ENCODE peak calls at places on chromosomes 7 and 10, in six cellular contexts. L, M, H, U, R and K are unnamed samples.

GRCh38 chr7:149494738-149495368 is 2.8 kb downstream of the ZNF746 start:
- DNase-seq in L (no peak), M (no peak), H (no peak), U (no peak), R (peak; percentile 74), K (peak; percentile 66)

GRCh38 chr7:131859162-131859821 is 302.9 kb upstream of the PODXL start:
- DNase-seq in L (peak; percentile 87), M (peak; percentile 79), H (peak; percentile 70), U (peak; percentile 74), R (peak; percentile 80), K (peak; percentile 84)

GRCh38 chr10:25398680-25399079 is 223.9 kb downstream of the GPR158 start:
- DNase-seq in L (no peak), M (no peak), H (no peak), U (no peak), R (no peak), K (no peak)

GRCh38 chr7:141071855-141072547 is 1.9 kb upstream of the TMEM178B start:
- DNase-seq in L (peak; percentile 13), M (no peak), H (no peak), U (no peak), R (no peak), K (no peak)

GRCh38 chr10:89793649-89794254 is 92.4 kb downstream of the KIF20B start:
- DNase-seq in L (peak; percentile 73), M (no peak), H (peak; percentile 34), U (no peak), R (peak; percentile 85), K (peak; percentile 88)

GRCh38 chr10:69425513-69426298 is 9.0 kb upstream of the TACR2 start:
- DNase-seq in L (no peak), M (peak; percentile 35), H (peak; percentile 50), U (no peak), R (no peak), K (no peak)

GRCh38 chr7:43135129-43135528 is 22.7 kb downstream of the HECW1 start:
- DNase-seq in L (no peak), M (no peak), H (no peak), U (no peak), R (no peak), K (no peak)

GRCh38 chr7:23098460-23098859 is 7.1 kb upstream of the KLHL7 start:
- DNase-seq in L (no peak), M (no peak), H (no peak), U (no peak), R (no peak), K (no peak)

GRCh38 chr7:130529417-130529816 is 37.5 kb downstream of the MEST start:
- DNase-seq in L (no peak), M (no peak), H (no peak), U (no peak), R (no peak), K (peak; percentile 43)

GRCh38 chr10:89644967-89645741 is at the start of gene PANK1:
- DNase-seq in L (peak; percentile 88), M (peak; percentile 90), H (peak; percentile 76), U (peak; percentile 91), R (peak; percentile 82), K (peak; percentile 85)

GRCh38 chr10:97713828-97714400 is 384 bp downstream of the MARVELD1 start:
- DNase-seq in L (peak; percentile 82), M (peak; percentile 89), H (peak; percentile 82), U (no peak), R (peak; percentile 69), K (peak; percentile 76)

GRCh38 chr10:63633677-63634487 is 112.7 kb downstream of the REEP3 start:
- DNase-seq in L (peak; percentile 42), M (no peak), H (peak; percentile 26), U (no peak), R (peak; percentile 66), K (peak; percentile 67)

GRCh38 chr10:63634488-63635090 is 113.4 kb downstream of the REEP3 start:
- DNase-seq in L (no peak), M (no peak), H (no peak), U (no peak), R (no peak), K (no peak)

GRCh38 chr10:63636812-63637211 is 115.6 kb downstream of the REEP3 start:
- DNase-seq in L (no peak), M (no peak), H (no peak), U (no peak), R (no peak), K (no peak)

GRCh38 chr10:63641799-63642198 is 120.6 kb downstream of the REEP3 start:
- DNase-seq in L (no peak), M (no peak), H (no peak), U (no peak), R (no peak), K (no peak)

GRCh38 chr10:63637833-63638443 is 116.7 kb downstream of the REEP3 start:
- DNase-seq in L (no peak), M (no peak), H (peak; percentile 45), U (no peak), R (no peak), K (no peak)
- H3K4me3 ChIP-seq in L (no peak overlapping the region), M (no peak overlapping the region), H (no peak overlapping the region), U (no peak overlapping the region), R (no peak overlapping the region), K (no peak overlapping the region)

GRCh38 chr10:107913317-107914294 is 749.1 kb upstream of the SORCS1 start:
- DNase-seq in L (no peak), M (no peak), H (no peak), U (no peak), R (no peak), K (no peak)
- TF ChIP-seq CTCF in L (no peak), M (no peak), H (no peak), U (no peak), R (no peak), K (no peak)

GRCh38 chr10:75497997-75498797 is 66.8 kb downstream of the LRMDA start:
- DNase-seq in L (no peak), M (no peak), H (peak; percentile 18), U (no peak), R (peak; percentile 62), K (no peak)

GRCh38 chr10:75498866-75499265 is 67.4 kb downstream of the LRMDA start:
- DNase-seq in L (no peak), M (no peak), H (no peak), U (no peak), R (no peak), K (no peak)

GRCh38 chr10:75502389-75502788 is 71.0 kb downstream of the LRMDA start:
- DNase-seq in L (no peak), M (no peak), H (no peak), U (no peak), R (no peak), K (no peak)

GRCh38 chr10:75502838-75503237 is 71.4 kb downstream of the LRMDA start:
- DNase-seq in L (no peak), M (no peak), H (no peak), U (no peak), R (no peak), K (no peak)

DNA sequence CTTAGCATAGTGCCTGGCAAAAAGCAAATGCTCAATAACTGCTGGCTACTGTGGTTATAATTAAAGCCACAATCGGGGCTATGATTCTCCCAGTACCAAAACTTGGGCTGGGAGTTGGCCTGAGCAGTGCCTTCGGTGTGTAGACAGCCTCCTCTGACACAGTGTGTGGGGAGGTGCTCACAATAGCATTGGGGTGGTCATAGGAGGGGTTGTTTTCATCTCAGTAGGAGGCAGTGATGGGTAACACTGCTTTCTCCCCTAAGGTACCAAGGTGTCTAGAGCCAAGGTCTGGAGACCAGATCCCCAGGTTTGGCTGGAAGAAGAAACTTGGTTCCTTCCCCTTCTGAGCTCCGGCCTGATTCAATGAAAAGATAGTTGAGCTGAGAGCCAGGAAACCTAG is 68.1 kb downstream of the LRMDA start:
- DNase-seq in L (no peak), M (no peak), H (no peak), U (no peak), R (no peak), K (no peak)
- H3K4me3 ChIP-seq in L (no peak overlapping the region), M (no peak overlapping the region), H (no peak overlapping the region), U (no peak overlapping the region), R (no peak overlapping the region), K (no peak overlapping the region)

DNA sequence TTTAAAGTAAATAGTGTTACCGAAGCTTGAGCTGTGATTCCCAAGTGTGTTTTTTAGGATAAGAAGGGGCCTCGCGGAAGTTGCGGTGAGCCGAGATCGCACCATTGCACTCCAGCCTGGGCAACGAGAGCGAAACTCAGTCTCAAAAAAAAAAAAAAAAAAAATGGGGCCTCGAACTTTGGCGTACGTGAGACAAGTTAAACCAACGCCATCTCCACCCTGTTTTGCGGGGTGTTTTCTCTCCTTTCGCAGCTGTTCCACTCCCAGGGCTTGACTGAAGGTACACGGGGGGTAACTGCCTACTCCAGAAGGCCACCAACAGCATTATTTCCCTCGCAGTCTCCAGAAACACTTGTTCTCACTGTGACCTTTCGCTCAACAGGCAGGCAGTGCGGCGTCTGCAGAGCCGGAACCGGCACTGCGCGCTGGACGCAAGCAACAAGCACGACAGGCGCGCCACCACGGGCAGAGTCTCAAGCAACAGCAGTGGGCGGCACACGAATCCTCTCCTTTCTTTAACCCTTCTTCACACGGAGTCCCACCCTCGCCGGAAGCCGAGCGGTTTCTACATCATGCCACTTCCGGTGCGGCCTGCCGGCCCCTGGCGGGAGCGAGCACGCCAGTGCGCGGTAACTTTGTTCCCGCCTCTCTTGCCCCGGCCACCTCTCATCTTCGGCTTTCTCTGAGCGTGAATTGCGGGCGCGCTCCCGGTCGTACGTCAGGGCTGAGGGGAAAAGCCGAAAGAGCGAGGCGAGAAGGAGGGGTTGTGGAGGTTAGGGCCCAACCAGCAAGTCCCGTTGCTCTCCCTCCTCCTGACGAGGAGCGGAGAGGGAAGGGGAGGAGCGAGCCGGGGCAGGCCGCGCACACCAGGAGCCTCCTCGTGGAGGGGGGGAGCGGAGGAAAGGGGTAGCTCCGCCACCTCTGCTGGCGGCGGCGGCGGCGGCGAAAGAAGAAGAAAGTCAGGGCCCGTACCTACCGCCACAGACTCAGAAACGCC is 826 bp upstream of the CDK13 start:
- DNase-seq in L (peak; percentile 96), M (peak; percentile 100), H (peak; percentile 97), U (peak; percentile 100), R (peak; percentile 100), K (peak; percentile 100)
- TF ChIP-seq CTCF in L (no peak), M (no peak), H (no peak), U (no peak), R (no peak), K (peak; percentile 1)

DNA sequence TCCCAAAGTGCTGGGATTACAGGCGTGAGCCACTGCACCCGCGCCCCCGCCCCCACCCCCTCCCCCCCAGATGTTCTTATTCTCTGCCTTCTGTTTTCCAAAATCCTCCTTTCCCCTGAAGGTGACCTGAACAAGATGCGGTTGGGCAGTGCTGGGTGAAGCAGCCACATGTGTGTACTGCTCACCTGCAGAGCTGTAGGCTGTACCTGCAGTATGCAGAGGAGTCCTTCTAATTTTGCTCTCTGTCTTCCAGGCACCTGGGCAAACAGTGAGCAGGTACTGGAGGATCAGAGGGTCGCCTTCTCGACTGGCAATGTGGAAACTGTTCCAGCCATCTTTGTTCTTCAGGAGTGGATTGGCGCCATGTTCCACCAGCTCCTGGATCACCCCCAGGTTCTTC is 2.1 kb downstream of the ANKRD16 start:
- DNase-seq in L (no peak), M (peak; percentile 50), H (no peak), U (no peak), R (no peak), K (no peak)
- H3K4me3 ChIP-seq in L (no peak overlapping the region), M (no peak overlapping the region), H (no peak overlapping the region), U (no peak overlapping the region), R (no peak overlapping the region), K (no peak overlapping the region)